ENCODE peak calls at places on chromosomes 6 and 20, in six cellular contexts. One of them, this sample, is unnamed.

GRCh38 chr6:127900935-127901334 is at the start of gene THEMIS:
- DNase-seq in ascending aorta: no peak
- DNase-seq in ELR: no peak
- DNase-seq in stimulated activated CD8-positive, alpha-beta memory T cell treated with anti-CD3 and anti-CD28 coated beads, Interleukin-15, amount 100 ng/mL, for 24 hours: no peak
- DNase-seq in GM12892: no peak
- DNase-seq in hepatocyte: no peak
- DNase-seq in this sample: no peak

GRCh38 chr6:90294989-90295853 is 1.4 kb downstream of the BACH2 start:
- DNase-seq in hepatocyte: peak
- DNase-seq in ascending aorta: no peak
- DNase-seq in ELR: peak
- DNase-seq in stimulated activated CD8-positive, alpha-beta memory T cell treated with anti-CD3 and anti-CD28 coated beads, Interleukin-15, amount 100 ng/mL, for 24 hours: peak
- DNase-seq in GM12892: peak
- DNase-seq in this sample: no peak

GRCh38 chr6:12527339-12527738 is 189.2 kb upstream of the PHACTR1 start:
- DNase-seq in stimulated activated CD8-positive, alpha-beta memory T cell treated with anti-CD3 and anti-CD28 coated beads, Interleukin-15, amount 100 ng/mL, for 24 hours: no peak
- DNase-seq in ascending aorta: no peak
- DNase-seq in ELR: peak
- DNase-seq in GM12892: no peak
- DNase-seq in hepatocyte: no peak
- DNase-seq in this sample: no peak

GRCh38 chr20:10487354-10488115 is 52.4 kb downstream of the SLX4IP start:
- DNase-seq in ascending aorta: no peak
- DNase-seq in GM12892: no peak
- DNase-seq in stimulated activated CD8-positive, alpha-beta memory T cell treated with anti-CD3 and anti-CD28 coated beads, Interleukin-15, amount 100 ng/mL, for 24 hours: no peak
- DNase-seq in hepatocyte: no peak
- DNase-seq in ELR: peak
- DNase-seq in this sample: no peak

GRCh38 chr6:85403331-85404015 is 46.4 kb upstream of the NT5E start:
- DNase-seq in stimulated activated CD8-positive, alpha-beta memory T cell treated with anti-CD3 and anti-CD28 coated beads, Interleukin-15, amount 100 ng/mL, for 24 hours: no peak
- DNase-seq in ELR: peak
- DNase-seq in GM12892: no peak
- DNase-seq in hepatocyte: peak
- DNase-seq in ascending aorta: no peak
- DNase-seq in this sample: no peak

GRCh38 chr6:39777218-39777617 is 15.0 kb upstream of the DAAM2 start:
- DNase-seq in hepatocyte: peak
- DNase-seq in stimulated activated CD8-positive, alpha-beta memory T cell treated with anti-CD3 and anti-CD28 coated beads, Interleukin-15, amount 100 ng/mL, for 24 hours: no peak
- DNase-seq in ELR: no peak
- DNase-seq in ascending aorta: no peak
- DNase-seq in GM12892: no peak
- DNase-seq in this sample: no peak

GRCh38 chr20:31440012-31440659 is at the start of gene DEFB123:
- DNase-seq in GM12892: no peak
- DNase-seq in ELR: no peak
- DNase-seq in ascending aorta: no peak
- DNase-seq in hepatocyte: no peak
- DNase-seq in stimulated activated CD8-positive, alpha-beta memory T cell treated with anti-CD3 and anti-CD28 coated beads, Interleukin-15, amount 100 ng/mL, for 24 hours: no peak
- DNase-seq in this sample: no peak

GRCh38 chr20:36173451-36173933 is 19.0 kb downstream of the EPB41L1 start:
- DNase-seq in ascending aorta: no peak
- DNase-seq in hepatocyte: peak
- DNase-seq in GM12892: no peak
- DNase-seq in ELR: no peak
- DNase-seq in stimulated activated CD8-positive, alpha-beta memory T cell treated with anti-CD3 and anti-CD28 coated beads, Interleukin-15, amount 100 ng/mL, for 24 hours: no peak
- DNase-seq in this sample: no peak

GRCh38 chr20:5663396-5663795 is 86.8 kb upstream of the SHLD1 start:
- DNase-seq in GM12892: no peak
- DNase-seq in ELR: no peak
- DNase-seq in stimulated activated CD8-positive, alpha-beta memory T cell treated with anti-CD3 and anti-CD28 coated beads, Interleukin-15, amount 100 ng/mL, for 24 hours: no peak
- DNase-seq in ascending aorta: no peak
- DNase-seq in hepatocyte: no peak
- DNase-seq in this sample: no peak

GRCh38 chr6:119340766-119341487 is 8.6 kb downstream of the MAN1A1 start:
- DNase-seq in ascending aorta: no peak
- DNase-seq in hepatocyte: no peak
- DNase-seq in GM12892: no peak
- DNase-seq in ELR: no peak
- DNase-seq in stimulated activated CD8-positive, alpha-beta memory T cell treated with anti-CD3 and anti-CD28 coated beads, Interleukin-15, amount 100 ng/mL, for 24 hours: no peak
- DNase-seq in this sample: no peak

GRCh38 chr6:43627008-43627825 is 1.8 kb downstream of the GTPBP2 start:
- DNase-seq in ascending aorta: peak
- DNase-seq in stimulated activated CD8-positive, alpha-beta memory T cell treated with anti-CD3 and anti-CD28 coated beads, Interleukin-15, amount 100 ng/mL, for 24 hours: no peak
- DNase-seq in ELR: peak
- DNase-seq in hepatocyte: peak
- DNase-seq in GM12892: no peak
- DNase-seq in this sample: no peak

GRCh38 chr6:131182991-131183425 is 47.7 kb downstream of the AKAP7 start:
- DNase-seq in stimulated activated CD8-positive, alpha-beta memory T cell treated with anti-CD3 and anti-CD28 coated beads, Interleukin-15, amount 100 ng/mL, for 24 hours: no peak
- DNase-seq in GM12892: no peak
- DNase-seq in ascending aorta: no peak
- DNase-seq in ELR: peak
- DNase-seq in hepatocyte: peak
- DNase-seq in this sample: no peak

GRCh38 chr6:42406296-42407280 is 45.1 kb downstream of the TRERF1 start:
- DNase-seq in ascending aorta: no peak
- DNase-seq in ELR: peak
- DNase-seq in GM12892: no peak
- DNase-seq in stimulated activated CD8-positive, alpha-beta memory T cell treated with anti-CD3 and anti-CD28 coated beads, Interleukin-15, amount 100 ng/mL, for 24 hours: no peak
- DNase-seq in hepatocyte: no peak
- DNase-seq in this sample: no peak

GRCh38 chr6:136600818-136601217 is 50.6 kb upstream of the MAP7 start:
- DNase-seq in stimulated activated CD8-positive, alpha-beta memory T cell treated with anti-CD3 and anti-CD28 coated beads, Interleukin-15, amount 100 ng/mL, for 24 hours: no peak
- DNase-seq in GM12892: no peak
- DNase-seq in hepatocyte: peak
- DNase-seq in ELR: no peak
- DNase-seq in ascending aorta: no peak
- DNase-seq in this sample: no peak

GRCh38 chr6:31202259-31203166 is 32.0 kb upstream of the POU5F1 start:
- DNase-seq in ascending aorta: no peak
- DNase-seq in hepatocyte: peak
- DNase-seq in GM12892: no peak
- DNase-seq in stimulated activated CD8-positive, alpha-beta memory T cell treated with anti-CD3 and anti-CD28 coated beads, Interleukin-15, amount 100 ng/mL, for 24 hours: no peak
- DNase-seq in ELR: no peak
- DNase-seq in this sample: no peak

GRCh38 chr6:98944598-98945011 is 3.1 kb downstream of the FBXL4 start:
- DNase-seq in ELR: peak
- DNase-seq in GM12892: no peak
- DNase-seq in hepatocyte: peak
- DNase-seq in ascending aorta: no peak
- DNase-seq in stimulated activated CD8-positive, alpha-beta memory T cell treated with anti-CD3 and anti-CD28 coated beads, Interleukin-15, amount 100 ng/mL, for 24 hours: no peak
- DNase-seq in this sample: no peak

GRCh38 chr6:1610497-1611321 is 994 bp downstream of the FOXC1 start:
- DNase-seq in GM12892: no peak
- DNase-seq in stimulated activated CD8-positive, alpha-beta memory T cell treated with anti-CD3 and anti-CD28 coated beads, Interleukin-15, amount 100 ng/mL, for 24 hours: no peak
- DNase-seq in ascending aorta: no peak
- DNase-seq in hepatocyte: peak
- DNase-seq in ELR: peak
- DNase-seq in this sample: no peak

GRCh38 chr6:169188051-169188863 is 65.4 kb downstream of the THBS2 start:
- DNase-seq in stimulated activated CD8-positive, alpha-beta memory T cell treated with anti-CD3 and anti-CD28 coated beads, Interleukin-15, amount 100 ng/mL, for 24 hours: no peak
- DNase-seq in ascending aorta: no peak
- DNase-seq in hepatocyte: no peak
- DNase-seq in ELR: peak
- DNase-seq in GM12892: no peak
- DNase-seq in this sample: peak

GRCh38 chr6:14876778-14877613 is 368.9 kb upstream of the JARID2 start:
- DNase-seq in GM12892: no peak
- DNase-seq in ELR: peak
- DNase-seq in hepatocyte: no peak
- DNase-seq in ascending aorta: no peak
- DNase-seq in stimulated activated CD8-positive, alpha-beta memory T cell treated with anti-CD3 and anti-CD28 coated beads, Interleukin-15, amount 100 ng/mL, for 24 hours: no peak
- DNase-seq in this sample: no peak

GRCh38 chr6:30163090-30163917 is at the start of gene TRIM15:
- DNase-seq in ascending aorta: no peak
- DNase-seq in stimulated activated CD8-positive, alpha-beta memory T cell treated with anti-CD3 and anti-CD28 coated beads, Interleukin-15, amount 100 ng/mL, for 24 hours: peak
- DNase-seq in hepatocyte: peak
- DNase-seq in ELR: no peak
- DNase-seq in GM12892: no peak
- DNase-seq in this sample: no peak

GRCh38 chr6:73560853-73561407 is 40.1 kb upstream of the EEF1A1 start:
- DNase-seq in GM12892: no peak
- DNase-seq in ascending aorta: no peak
- DNase-seq in ELR: no peak
- DNase-seq in stimulated activated CD8-positive, alpha-beta memory T cell treated with anti-CD3 and anti-CD28 coated beads, Interleukin-15, amount 100 ng/mL, for 24 hours: no peak
- DNase-seq in hepatocyte: no peak
- DNase-seq in this sample: no peak

GRCh38 chr6:152308306-152308705 is 328.9 kb downstream of the SYNE1 start:
- DNase-seq in GM12892: no peak
- DNase-seq in ELR: no peak
- DNase-seq in ascending aorta: no peak
- DNase-seq in stimulated activated CD8-positive, alpha-beta memory T cell treated with anti-CD3 and anti-CD28 coated beads, Interleukin-15, amount 100 ng/mL, for 24 hours: no peak
- DNase-seq in hepatocyte: no peak
- DNase-seq in this sample: no peak

GRCh38 chr20:52744441-52744840 is 227.7 kb upstream of the TSHZ2 start:
- DNase-seq in GM12892: no peak
- DNase-seq in stimulated activated CD8-positive, alpha-beta memory T cell treated with anti-CD3 and anti-CD28 coated beads, Interleukin-15, amount 100 ng/mL, for 24 hours: no peak
- DNase-seq in ascending aorta: no peak
- DNase-seq in hepatocyte: no peak
- DNase-seq in ELR: no peak
- DNase-seq in this sample: no peak

GRCh38 chr6:16206595-16207037 is 31.8 kb upstream of the GMPR start:
- DNase-seq in ascending aorta: no peak
- DNase-seq in ELR: peak
- DNase-seq in GM12892: no peak
- DNase-seq in hepatocyte: peak
- DNase-seq in stimulated activated CD8-positive, alpha-beta memory T cell treated with anti-CD3 and anti-CD28 coated beads, Interleukin-15, amount 100 ng/mL, for 24 hours: no peak
- DNase-seq in this sample: peak

This sample was measured in vagina.